ENCODE peak calls at places on chromosomes 3 and 15, in four cellular contexts. D is stimulated activated CD4-positive, alpha-beta T cell treated with anti-CD3 and anti-CD28 coated beads, TNF-alpha, amount 100 ng/mL, for 1 hour; J is NCI-H2081 treated with DMSO at 0.1 percent for 48 hours; H is endothelial cell. Z is an unnamed sample.

GRCh38 chr3:125622381-125622788 is 27.1 kb upstream of the OSBPL11 start:
- DNase-seq in D (no peak), J (no peak), H (no peak), Z (no peak)

GRCh38 chr15:67103869-67104268 is 38.5 kb downstream of the SMAD3 start:
- DNase-seq in D (no peak), J (no peak), H (no peak), Z (no peak)

GRCh38 chr15:90184119-90184785 is 16.9 kb upstream of the SEMA4B start:
- DNase-seq in D (no peak), J (no peak), H (no peak), Z (no peak)

GRCh38 chr3:197025736-197026480 is 3.7 kb downstream of the MELTF start:
- DNase-seq in D (no peak), J (no peak), H (no peak), Z (no peak)

GRCh38 chr3:71423151-71423906 is 160.2 kb downstream of the FOXP1 start:
- DNase-seq in D (no peak), J (no peak), H (no peak), Z (no peak)

GRCh38 chr3:186785517-186786018 is 2.2 kb downstream of the EIF4A2 start:
- DNase-seq in D (no peak), J (no peak), H (no peak), Z (no peak)

GRCh38 chr15:51132384-51133139 is 37.9 kb upstream of the TNFAIP8L3 start:
- DNase-seq in D (no peak), J (no peak), H (peak), Z (peak)

GRCh38 chr3:196207833-196208607 is 3.2 kb downstream of the ZDHHC19 start:
- DNase-seq in D (no peak), J (no peak), H (peak), Z (no peak)

GRCh38 chr3:59862686-59863085 is 812.9 kb upstream of the CFAP20DC start:
- DNase-seq in D (no peak), J (no peak), H (no peak), Z (no peak)

GRCh38 chr3:97910931-97911351 is 61.3 kb downstream of the RIOX2 start:
- DNase-seq in D (no peak), J (no peak), H (no peak), Z (no peak)

GRCh38 chr3:183868804-183869203 is 15.9 kb downstream of the PARL start:
- DNase-seq in D (no peak), J (no peak), H (no peak), Z (no peak)